ENCODE peak calls at places on chromosome X, in four cellular contexts. One of them, this sample, is unnamed. For H3K4me1, the result is how much of the 10 kb centered on the place peaks cover.

GRCh38 chrX:20515841-20516461 is 249.2 kb upstream of the RPS6KA3 start:
- DNase-seq in psoas muscle: no peak
- DNase-seq in body of pancreas: peak
- DNase-seq in H9: no peak
- DNase-seq in this sample: no peak

GRCh38 chrX:68686684-68687045 is 39.2 kb downstream of the STARD8 start:
- DNase-seq in H9: peak
- DNase-seq in psoas muscle: peak
- DNase-seq in body of pancreas: peak
- DNase-seq in this sample: no peak

GRCh38 chrX:15310117-15310516 is 5.3 kb downstream of the ASB11 start:
- DNase-seq in psoas muscle: no peak
- DNase-seq in body of pancreas: peak
- DNase-seq in H9: no peak
- DNase-seq in this sample: peak

GRCh38 chrX:23861215-23861896 is 46.4 kb downstream of the APOO start:
- DNase-seq in body of pancreas: no peak
- DNase-seq in psoas muscle: no peak
- DNase-seq in H9: no peak
- DNase-seq in this sample: no peak

GRCh38 chrX:47623540-47624027 is 3.9 kb upstream of the SYN1 start:
- DNase-seq in H9: peak
- DNase-seq in psoas muscle: no peak
- DNase-seq in body of pancreas: peak
- DNase-seq in this sample: no peak

GRCh38 chrX:86149089-86149488 is 838 bp downstream of the DACH2 start:
- DNase-seq in H9: no peak
- DNase-seq in body of pancreas: no peak
- DNase-seq in psoas muscle: no peak
- DNase-seq in this sample: no peak

GRCh38 chrX:103941201-103941975 is 21.0 kb upstream of the TMSB15B start:
- DNase-seq in psoas muscle: no peak
- DNase-seq in body of pancreas: peak
- DNase-seq in H9: no peak
- DNase-seq in this sample: no peak

GRCh38 chrX:133448512-133449076 is 33.3 kb upstream of the GPC4 start:
- DNase-seq in psoas muscle: no peak
- DNase-seq in H9: no peak
- DNase-seq in body of pancreas: no peak
- DNase-seq in this sample: no peak

GRCh38 chrX:150365953-150366911 is 3.1 kb downstream of the MAMLD1 start:
- DNase-seq in body of pancreas: peak
- DNase-seq in H9: peak
- DNase-seq in psoas muscle: peak
- DNase-seq in this sample: no peak

GRCh38 chrX:13649823-13650222 is 3.1 kb upstream of the TCEANC start:
- DNase-seq in H9: no peak
- DNase-seq in body of pancreas: no peak
- DNase-seq in psoas muscle: no peak
- DNase-seq in this sample: no peak

GRCh38 chrX:23756165-23756564 is 13.1 kb upstream of the ACOT9 start:
- DNase-seq in body of pancreas: peak
- DNase-seq in H9: peak
- DNase-seq in psoas muscle: peak
- DNase-seq in this sample: no peak

GRCh38 chrX:149398027-149398426 is 107.1 kb downstream of the IDS start:
- DNase-seq in body of pancreas: no peak
- DNase-seq in H9: peak
- DNase-seq in psoas muscle: no peak
- DNase-seq in this sample: no peak

GRCh38 chrX:37468111-37468739 is 103.2 kb upstream of the LANCL3 start:
- DNase-seq in body of pancreas: no peak
- DNase-seq in H9: no peak
- DNase-seq in psoas muscle: no peak
- DNase-seq in this sample: no peak

GRCh38 chrX:149120459-149120858 is 384.6 kb downstream of the IDS start:
- DNase-seq in body of pancreas: no peak
- DNase-seq in psoas muscle: no peak
- DNase-seq in H9: no peak
- DNase-seq in this sample: no peak

GRCh38 chrX:10549280-10549679 is 71.1 kb downstream of the MID1 start:
- DNase-seq in body of pancreas: no peak
- DNase-seq in psoas muscle: no peak
- DNase-seq in H9: no peak
- DNase-seq in this sample: no peak

GRCh38 chrX:1903380-1903935 is 288.6 kb downstream of the ASMT start:
- DNase-seq in body of pancreas: no peak
- DNase-seq in H9: no peak
- DNase-seq in psoas muscle: no peak
- DNase-seq in this sample: no peak

GRCh38 chrX:114619874-114620273 is 36.0 kb downstream of the HTR2C start:
- DNase-seq in body of pancreas: no peak
- DNase-seq in psoas muscle: no peak
- DNase-seq in H9: no peak
- DNase-seq in this sample: no peak

GRCh38 chrX:74325130-74326059 is 21.4 kb downstream of the ZCCHC13 start:
- DNase-seq in psoas muscle: no peak
- DNase-seq in H9: peak
- DNase-seq in body of pancreas: peak
- DNase-seq in this sample: no peak

GRCh38 chrX:113059714-113060113 is 219.1 kb upstream of the AMOT start:
- DNase-seq in body of pancreas: no peak
- DNase-seq in psoas muscle: no peak
- DNase-seq in H9: no peak
- DNase-seq in this sample: no peak

GRCh38 chrX:18354369-18355329 is at the start of gene SCML2:
- DNase-seq in body of pancreas: peak
- DNase-seq in psoas muscle: peak
- DNase-seq in H9: peak
- DNase-seq in this sample: no peak

GRCh38 chrX:18351774-18352173 is 2.7 kb downstream of the SCML2 start:
- DNase-seq in H9: no peak
- DNase-seq in psoas muscle: no peak
- DNase-seq in body of pancreas: no peak
- DNase-seq in this sample: no peak

GRCh38 chrX:18348047-18348446 is 6.4 kb downstream of the SCML2 start:
- DNase-seq in H9: no peak
- DNase-seq in psoas muscle: no peak
- DNase-seq in body of pancreas: no peak
- DNase-seq in this sample: no peak

GRCh38 chrX:18353931-18354368 is 538 bp downstream of the SCML2 start:
- DNase-seq in H9: peak
- DNase-seq in psoas muscle: no peak
- DNase-seq in body of pancreas: peak
- DNase-seq in this sample: no peak
- TF ChIP-seq CTCF in H9: peak
- TF ChIP-seq CTCF in psoas muscle: no peak
- TF ChIP-seq CTCF in body of pancreas: no peak
- TF ChIP-seq CTCF in this sample: no peak

GRCh38 chrX:28884823-28885222 is 297.6 kb downstream of the IL1RAPL1 start:
- DNase-seq in psoas muscle: no peak
- DNase-seq in body of pancreas: no peak
- DNase-seq in H9: no peak
- DNase-seq in this sample: no peak
- H3K4me1 ChIP-seq in psoas muscle: under half
- H3K4me1 ChIP-seq in body of pancreas: under half
- H3K4me1 ChIP-seq in H9: under half
- H3K4me1 ChIP-seq in this sample: under half

GRCh38 chrX:70907900-70908299 is 611 bp downstream of the TEX11 start:
- DNase-seq in H9: peak
- DNase-seq in body of pancreas: no peak
- DNase-seq in psoas muscle: no peak
- DNase-seq in this sample: no peak

GRCh38 chrX:70908541-70908940 is at the start of gene TEX11:
- DNase-seq in H9: peak
- DNase-seq in body of pancreas: no peak
- DNase-seq in psoas muscle: no peak
- DNase-seq in this sample: no peak
- TF ChIP-seq CTCF in H9: peak
- TF ChIP-seq CTCF in body of pancreas: no peak
- TF ChIP-seq CTCF in psoas muscle: no peak
- TF ChIP-seq CTCF in this sample: no peak

GRCh38 chrX:124212622-124213021 is 119.8 kb upstream of the TEX13D start:
- DNase-seq in H9: no peak
- DNase-seq in psoas muscle: no peak
- DNase-seq in body of pancreas: no peak
- DNase-seq in this sample: no peak
- H3K4me1 ChIP-seq in H9: under half
- H3K4me1 ChIP-seq in psoas muscle: under half
- H3K4me1 ChIP-seq in body of pancreas: under half
- H3K4me1 ChIP-seq in this sample: under half

DNA sequence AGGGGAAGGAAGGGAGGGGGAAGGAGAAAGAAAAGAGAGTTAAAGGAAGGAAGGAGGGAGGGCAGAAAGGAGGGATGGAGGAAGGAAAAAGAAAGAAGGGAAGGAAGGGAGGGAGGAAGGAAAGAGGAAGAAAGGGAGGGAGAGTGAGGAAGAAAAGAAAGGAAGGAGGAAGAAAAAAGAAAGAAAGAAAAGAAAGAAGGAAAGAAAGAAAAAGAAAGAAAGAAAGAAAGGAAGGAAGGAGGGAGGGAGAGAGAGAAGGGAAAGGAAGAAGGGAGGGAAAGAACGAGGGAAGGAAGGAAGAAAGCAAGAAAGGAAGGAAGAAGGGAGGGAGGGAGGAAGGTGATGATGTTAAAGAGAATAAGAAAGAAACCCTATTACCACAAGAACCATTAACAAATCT is 150.6 kb downstream of the MXRA5 start:
- DNase-seq in H9: no peak
- DNase-seq in body of pancreas: no peak
- DNase-seq in psoas muscle: no peak
- DNase-seq in this sample: no peak
- TF ChIP-seq CTCF in H9: no peak
- TF ChIP-seq CTCF in body of pancreas: no peak
- TF ChIP-seq CTCF in psoas muscle: no peak
- TF ChIP-seq CTCF in this sample: no peak

This sample was measured in thoracic aorta.